ENCODE peak calls at places on chromosomes 2 and 18, in eight cellular contexts. K is lower lobe of right lung; G is endothelial cell of umbilical vein; U is stimulated activated naive B cell treated with anti-CD40 and anti-IgM and Interleukin-4, amounts not matched to agents 10 μg/mL and 1 μg/mL and 100 μg/mL, for 72 hours; Z is AG08395; X is EL; S is astrocyte of the spinal cord; L is aorta. I is an unnamed sample.

GRCh38 chr18:21330122-21330701 is 88.2 kb downstream of the GREB1L start:
- DNase-seq in U (no peak), Z (peak; percentile 81), G (peak; percentile 29), S (peak; percentile 84), X (peak; percentile 80), K (no peak), L (no peak), I (peak; percentile 77)

GRCh38 chr2:6186332-6187100 is 494.3 kb downstream of the SOX11 start:
- DNase-seq in S (peak; percentile 85), L (no peak), Z (no peak), X (no peak), K (no peak), G (no peak), U (no peak), I (no peak)

GRCh38 chr2:5250482-5250881 is 441.7 kb upstream of the SOX11 start:
- DNase-seq in Z (no peak), L (no peak), G (no peak), U (no peak), S (peak; percentile 85), X (peak; percentile 0), K (no peak), I (no peak)

GRCh38 chr2:46510596-46511177 is 31.3 kb downstream of the TMEM247 start:
- DNase-seq in U (no peak), L (no peak), K (no peak), G (no peak), Z (no peak), X (no peak), S (no peak), I (no peak)

GRCh38 chr18:58954986-58955385 is 90.3 kb downstream of the ZNF532 start:
- DNase-seq in L (no peak), G (no peak), K (no peak), U (no peak), X (no peak), Z (no peak), S (no peak), I (no peak)

GRCh38 chr2:219454217-219454616 is 19.6 kb downstream of the SPEG start:
- DNase-seq in K (no peak), S (peak; percentile 79), U (no peak), G (no peak), L (peak; percentile 77), X (no peak), Z (no peak), I (no peak)

GRCh38 chr18:7579923-7580542 is 12.9 kb downstream of the PTPRM start:
- DNase-seq in X (no peak), G (no peak), Z (no peak), S (no peak), K (no peak), U (no peak), L (no peak), I (no peak)

GRCh38 chr2:115573756-115574155 is 1131.3 kb downstream of the DPP10 start:
- DNase-seq in S (no peak), U (no peak), K (no peak), X (no peak), Z (no peak), G (no peak), L (no peak), I (no peak)

GRCh38 chr2:152715854-152716428 is 1.3 kb downstream of the PRPF40A start:
- DNase-seq in U (no peak), S (no peak), K (no peak), G (peak; percentile 25), L (no peak), Z (peak; percentile 16), X (peak; percentile 47), I (no peak)

GRCh38 chr18:36392163-36392887 is 94.8 kb downstream of the FHOD3 start:
- DNase-seq in G (no peak), Z (no peak), S (no peak), L (no peak), K (no peak), X (no peak), U (no peak), I (no peak)

GRCh38 chr2:110114007-110114591 is 1.5 kb downstream of the MALL start:
- DNase-seq in Z (no peak), G (peak; percentile 59), K (peak; percentile 81), U (no peak), L (no peak), S (peak; percentile 29), X (no peak), I (no peak)

GRCh38 chr2:100623033-100623715 is 60.4 kb downstream of the PDCL3 start:
- DNase-seq in G (no peak), K (no peak), X (no peak), L (no peak), S (no peak), Z (no peak), U (no peak), I (no peak)

GRCh38 chr18:43751835-43752234 is 474.5 kb upstream of the SYT4 start:
- DNase-seq in K (no peak), L (no peak), S (peak; percentile 20), U (no peak), X (no peak), Z (no peak), G (no peak), I (no peak)

GRCh38 chr2:102736174-102736606 is 25.6 kb upstream of the TMEM182 start:
- DNase-seq in X (peak; percentile 33), U (no peak), Z (peak; percentile 26), S (peak; percentile 42), L (peak; percentile 61), G (no peak), K (no peak), I (no peak)

GRCh38 chr2:66440011-66440542 is 5.2 kb downstream of the MEIS1 start:
- DNase-seq in L (no peak), S (peak; percentile 64), Z (no peak), K (no peak), G (peak; percentile 59), X (peak; percentile 46), U (no peak), I (no peak)

GRCh38 chr18:49849331-49850217 is 36.2 kb upstream of the ACAA2 start:
- DNase-seq in U (no peak), Z (peak; percentile 88), L (no peak), S (peak; percentile 92), G (peak; percentile 80), X (peak; percentile 95), K (peak; percentile 82), I (peak; percentile 66)

GRCh38 chr2:241007880-241008710 is 9.7 kb downstream of the SNED1 start:
- DNase-seq in L (peak; percentile 57), K (peak; percentile 42), U (no peak), G (no peak), X (no peak), Z (no peak), S (no peak), I (no peak)

GRCh38 chr2:66445781-66446177 is 10.9 kb downstream of the MEIS1 start:
- DNase-seq in G (no peak), K (peak; percentile 39), L (peak; percentile 86), Z (no peak), S (peak; percentile 64), X (peak; percentile 55), U (no peak), I (no peak)

GRCh38 chr2:3217646-3218045 is 160.0 kb downstream of the EIPR1 start:
- DNase-seq in S (no peak), L (no peak), Z (no peak), K (no peak), U (no peak), G (no peak), X (no peak), I (no peak)

GRCh38 chr2:134144651-134145050 is 109.2 kb upstream of the MGAT5 start:
- DNase-seq in G (no peak), Z (no peak), L (no peak), U (no peak), K (no peak), S (no peak), X (peak; percentile 20), I (no peak)

GRCh38 chr2:148670773-148671172 is 26.2 kb downstream of the EPC2 start:
- DNase-seq in S (peak; percentile 26), X (peak; percentile 63), G (no peak), U (no peak), L (no peak), K (no peak), Z (no peak), I (no peak)

GRCh38 chr2:40256649-40257048 is 195.2 kb downstream of the SLC8A1 start:
- DNase-seq in U (no peak), G (peak; percentile 12), Z (peak; percentile 17), K (no peak), L (no peak), X (peak; percentile 42), S (no peak), I (no peak)

GRCh38 chr2:54586062-54586982 is 130.2 kb downstream of the SPTBN1 start:
- DNase-seq in G (peak; percentile 87), K (no peak), Z (no peak), U (no peak), L (no peak), S (peak; percentile 72), X (no peak), I (no peak)

GRCh38 chr2:150279673-150280072 is 207.8 kb downstream of the RND3 start:
- DNase-seq in K (no peak), X (no peak), L (no peak), U (no peak), G (peak; percentile 26), S (no peak), Z (no peak), I (no peak)